ENCODE peak calls at places on chromosomes 6 and 20, in nine cellular contexts. One of them, this sample, is unnamed.

GRCh38 chr6:164276211-164276610 is 861.7 kb downstream of the QKI start:
- DNase-seq in astrocyte of the spinal cord: no peak
- DNase-seq in MM.1S: no peak
- DNase-seq in A549: no peak
- DNase-seq in tibial nerve: no peak
- DNase-seq in GM20000: no peak
- DNase-seq in nephron progenitor cell: no peak
- DNase-seq in mesothelial cell of epicardium: no peak
- DNase-seq in tibial artery: no peak
- DNase-seq in this sample: no peak

GRCh38 chr6:148616811-148617210 is 130.0 kb upstream of the UST start:
- DNase-seq in astrocyte of the spinal cord: no peak
- DNase-seq in MM.1S: no peak
- DNase-seq in A549: no peak
- DNase-seq in tibial nerve: no peak
- DNase-seq in GM20000: no peak
- DNase-seq in nephron progenitor cell: no peak
- DNase-seq in mesothelial cell of epicardium: no peak
- DNase-seq in tibial artery: no peak
- DNase-seq in this sample: no peak

GRCh38 chr6:112983741-112984221 is 636.7 kb downstream of the RFPL4B start:
- DNase-seq in astrocyte of the spinal cord: peak; percentile 10
- DNase-seq in MM.1S: no peak
- DNase-seq in A549: no peak
- DNase-seq in tibial nerve: no peak
- DNase-seq in GM20000: no peak
- DNase-seq in nephron progenitor cell: no peak
- DNase-seq in mesothelial cell of epicardium: no peak
- DNase-seq in tibial artery: no peak
- DNase-seq in this sample: no peak

GRCh38 chr6:109318328-109318876 is 63.9 kb downstream of the CD164 start:
- DNase-seq in astrocyte of the spinal cord: no peak
- DNase-seq in MM.1S: no peak
- DNase-seq in A549: no peak
- DNase-seq in tibial nerve: peak; percentile 43
- DNase-seq in GM20000: no peak
- DNase-seq in nephron progenitor cell: no peak
- DNase-seq in mesothelial cell of epicardium: no peak
- DNase-seq in tibial artery: no peak
- DNase-seq in this sample: no peak

GRCh38 chr6:144286503-144287393 is 1.6 kb downstream of the UTRN start:
- DNase-seq in astrocyte of the spinal cord: peak; percentile 86
- DNase-seq in MM.1S: no peak
- DNase-seq in A549: peak; percentile 63
- DNase-seq in tibial nerve: peak; percentile 16
- DNase-seq in GM20000: peak; percentile 17
- DNase-seq in nephron progenitor cell: peak; percentile 84
- DNase-seq in mesothelial cell of epicardium: peak; percentile 72
- DNase-seq in tibial artery: peak; percentile 62
- DNase-seq in this sample: peak; percentile 59

GRCh38 chr6:4464638-4465037 is 311.6 kb upstream of the CDYL start:
- DNase-seq in astrocyte of the spinal cord: no peak
- DNase-seq in MM.1S: no peak
- DNase-seq in A549: no peak
- DNase-seq in tibial nerve: no peak
- DNase-seq in GM20000: no peak
- DNase-seq in nephron progenitor cell: no peak
- DNase-seq in mesothelial cell of epicardium: no peak
- DNase-seq in tibial artery: no peak
- DNase-seq in this sample: no peak

GRCh38 chr6:132161283-132161682 is 210.1 kb upstream of the CCN2 start:
- DNase-seq in astrocyte of the spinal cord: peak; percentile 63
- DNase-seq in MM.1S: peak; percentile 30
- DNase-seq in A549: peak; percentile 1
- DNase-seq in tibial nerve: no peak
- DNase-seq in GM20000: peak; percentile 7
- DNase-seq in nephron progenitor cell: no peak
- DNase-seq in mesothelial cell of epicardium: no peak
- DNase-seq in tibial artery: no peak
- DNase-seq in this sample: no peak

GRCh38 chr6:116764557-116764960 is 960 bp downstream of the FAM162B start:
- DNase-seq in astrocyte of the spinal cord: no peak
- DNase-seq in MM.1S: no peak
- DNase-seq in A549: no peak
- DNase-seq in tibial nerve: no peak
- DNase-seq in GM20000: no peak
- DNase-seq in nephron progenitor cell: peak; percentile 38
- DNase-seq in mesothelial cell of epicardium: peak; percentile 39
- DNase-seq in tibial artery: no peak
- DNase-seq in this sample: no peak

GRCh38 chr6:43491750-43492661 is 14.6 kb downstream of the TJAP1 start:
- DNase-seq in astrocyte of the spinal cord: peak; percentile 77
- DNase-seq in MM.1S: no peak
- DNase-seq in A549: no peak
- DNase-seq in tibial nerve: peak; percentile 80
- DNase-seq in GM20000: no peak
- DNase-seq in nephron progenitor cell: no peak
- DNase-seq in mesothelial cell of epicardium: no peak
- DNase-seq in tibial artery: peak; percentile 83
- DNase-seq in this sample: no peak

GRCh38 chr6:154277578-154278128 is 79.0 kb downstream of the IPCEF1 start:
- DNase-seq in astrocyte of the spinal cord: no peak
- DNase-seq in MM.1S: no peak
- DNase-seq in A549: no peak
- DNase-seq in tibial nerve: no peak
- DNase-seq in GM20000: no peak
- DNase-seq in nephron progenitor cell: no peak
- DNase-seq in mesothelial cell of epicardium: no peak
- DNase-seq in tibial artery: no peak
- DNase-seq in this sample: no peak
- TF ChIP-seq CTCF in astrocyte of the spinal cord: no peak
- TF ChIP-seq CTCF in MM.1S: no peak
- TF ChIP-seq CTCF in A549: peak; percentile 9
- TF ChIP-seq CTCF in tibial nerve: no peak
- TF ChIP-seq CTCF in GM20000: no peak
- TF ChIP-seq CTCF in nephron progenitor cell: no peak
- TF ChIP-seq CTCF in mesothelial cell of epicardium: peak; percentile 17
- TF ChIP-seq CTCF in tibial artery: no peak
- TF ChIP-seq CTCF in this sample: no peak

GRCh38 chr20:25696384-25697131 is at the start of gene ZNF337:
- DNase-seq in astrocyte of the spinal cord: peak; percentile 96
- DNase-seq in MM.1S: peak; percentile 95
- DNase-seq in A549: peak; percentile 95
- DNase-seq in tibial nerve: peak; percentile 81
- DNase-seq in GM20000: peak; percentile 95
- DNase-seq in nephron progenitor cell: peak; percentile 97
- DNase-seq in mesothelial cell of epicardium: peak; percentile 96
- DNase-seq in tibial artery: peak; percentile 94
- DNase-seq in this sample: peak; percentile 42
- TF ChIP-seq CTCF in astrocyte of the spinal cord: peak; percentile 19
- TF ChIP-seq CTCF in MM.1S: peak; percentile 14
- TF ChIP-seq CTCF in A549: no peak
- TF ChIP-seq CTCF in tibial nerve: peak; percentile 10
- TF ChIP-seq CTCF in GM20000: no peak
- TF ChIP-seq CTCF in nephron progenitor cell: no peak
- TF ChIP-seq CTCF in mesothelial cell of epicardium: no peak
- TF ChIP-seq CTCF in tibial artery: peak; percentile 7
- TF ChIP-seq CTCF in this sample: peak; percentile 31

GRCh38 chr6:34792605-34793500 is 970 bp downstream of the BLTP3A start:
- DNase-seq in astrocyte of the spinal cord: peak; percentile 32
- DNase-seq in MM.1S: peak; percentile 46
- DNase-seq in A549: peak; percentile 32
- DNase-seq in tibial nerve: no peak
- DNase-seq in GM20000: peak; percentile 60
- DNase-seq in nephron progenitor cell: peak; percentile 23
- DNase-seq in mesothelial cell of epicardium: no peak
- DNase-seq in tibial artery: peak; percentile 56
- DNase-seq in this sample: no peak

GRCh38 chr6:34791164-34791841 is 580 bp upstream of the BLTP3A start:
- DNase-seq in astrocyte of the spinal cord: peak; percentile 25
- DNase-seq in MM.1S: peak; percentile 45
- DNase-seq in A549: peak; percentile 53
- DNase-seq in tibial nerve: no peak
- DNase-seq in GM20000: peak; percentile 78
- DNase-seq in nephron progenitor cell: peak; percentile 51
- DNase-seq in mesothelial cell of epicardium: peak; percentile 62
- DNase-seq in tibial artery: peak; percentile 38
- DNase-seq in this sample: no peak

GRCh38 chr6:34795836-34796425 is 4.0 kb downstream of the BLTP3A start:
- DNase-seq in astrocyte of the spinal cord: peak; percentile 25
- DNase-seq in MM.1S: no peak
- DNase-seq in A549: no peak
- DNase-seq in tibial nerve: no peak
- DNase-seq in GM20000: no peak
- DNase-seq in nephron progenitor cell: no peak
- DNase-seq in mesothelial cell of epicardium: no peak
- DNase-seq in tibial artery: no peak
- DNase-seq in this sample: no peak

GRCh38 chr6:34793877-34794276 is 2.0 kb downstream of the BLTP3A start:
- DNase-seq in astrocyte of the spinal cord: no peak
- DNase-seq in MM.1S: no peak
- DNase-seq in A549: no peak
- DNase-seq in tibial nerve: no peak
- DNase-seq in GM20000: no peak
- DNase-seq in nephron progenitor cell: no peak
- DNase-seq in mesothelial cell of epicardium: no peak
- DNase-seq in tibial artery: no peak
- DNase-seq in this sample: no peak

GRCh38 chr6:34791842-34792604 is at the start of gene BLTP3A:
- DNase-seq in astrocyte of the spinal cord: peak; percentile 45
- DNase-seq in MM.1S: peak; percentile 85
- DNase-seq in A549: peak; percentile 69
- DNase-seq in tibial nerve: peak; percentile 31
- DNase-seq in GM20000: peak; percentile 97
- DNase-seq in nephron progenitor cell: peak; percentile 85
- DNase-seq in mesothelial cell of epicardium: peak; percentile 82
- DNase-seq in tibial artery: peak; percentile 49
- DNase-seq in this sample: no peak
- TF ChIP-seq CTCF in astrocyte of the spinal cord: no peak
- TF ChIP-seq CTCF in MM.1S: no peak
- TF ChIP-seq CTCF in A549: no peak
- TF ChIP-seq CTCF in tibial nerve: no peak
- TF ChIP-seq CTCF in GM20000: peak; percentile 34
- TF ChIP-seq CTCF in nephron progenitor cell: no peak
- TF ChIP-seq CTCF in mesothelial cell of epicardium: no peak
- TF ChIP-seq CTCF in tibial artery: no peak
- TF ChIP-seq CTCF in this sample: no peak

GRCh38 chr20:3846740-3847418 is at the start of gene MAVS:
- DNase-seq in astrocyte of the spinal cord: peak; percentile 70
- DNase-seq in MM.1S: peak; percentile 87
- DNase-seq in A549: peak; percentile 91
- DNase-seq in tibial nerve: peak; percentile 81
- DNase-seq in GM20000: peak; percentile 95
- DNase-seq in nephron progenitor cell: peak; percentile 94
- DNase-seq in mesothelial cell of epicardium: peak; percentile 91
- DNase-seq in tibial artery: peak; percentile 86
- DNase-seq in this sample: no peak

GRCh38 chr20:3842332-3842930 is 4.2 kb upstream of the MAVS start:
- DNase-seq in astrocyte of the spinal cord: no peak
- DNase-seq in MM.1S: no peak
- DNase-seq in A549: no peak
- DNase-seq in tibial nerve: no peak
- DNase-seq in GM20000: no peak
- DNase-seq in nephron progenitor cell: no peak
- DNase-seq in mesothelial cell of epicardium: no peak
- DNase-seq in tibial artery: no peak
- DNase-seq in this sample: no peak

GRCh38 chr20:3847419-3847940 is 846 bp downstream of the MAVS start:
- DNase-seq in astrocyte of the spinal cord: no peak
- DNase-seq in MM.1S: no peak
- DNase-seq in A549: no peak
- DNase-seq in tibial nerve: no peak
- DNase-seq in GM20000: no peak
- DNase-seq in nephron progenitor cell: no peak
- DNase-seq in mesothelial cell of epicardium: no peak
- DNase-seq in tibial artery: no peak
- DNase-seq in this sample: no peak

GRCh38 chr20:3846378-3846739 is 275 bp upstream of the MAVS start:
- DNase-seq in astrocyte of the spinal cord: no peak
- DNase-seq in MM.1S: no peak
- DNase-seq in A549: no peak
- DNase-seq in tibial nerve: no peak
- DNase-seq in GM20000: no peak
- DNase-seq in nephron progenitor cell: no peak
- DNase-seq in mesothelial cell of epicardium: no peak
- DNase-seq in tibial artery: no peak
- DNase-seq in this sample: no peak

DNA sequence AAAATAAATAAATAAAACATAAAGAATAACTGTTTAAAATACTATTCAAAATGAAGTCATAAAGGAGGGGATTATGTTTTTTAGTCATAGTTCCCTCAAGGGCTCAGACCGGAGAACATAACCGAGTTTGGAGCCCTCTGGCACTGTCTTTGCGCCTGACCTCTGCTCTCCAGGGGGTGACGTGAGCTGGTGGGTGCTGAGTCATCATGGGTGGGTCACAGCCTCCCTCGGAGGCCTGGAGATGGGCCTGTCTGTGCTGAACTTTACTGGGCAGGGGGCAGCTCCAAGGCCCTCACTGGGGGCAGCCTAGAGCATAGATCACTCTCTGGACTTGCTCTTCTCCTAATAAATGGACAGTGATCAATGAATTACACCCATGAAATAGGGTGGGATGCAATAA is 3.1 kb upstream of the MAVS start:
- DNase-seq in astrocyte of the spinal cord: peak; percentile 53
- DNase-seq in MM.1S: no peak
- DNase-seq in A549: peak; percentile 87
- DNase-seq in tibial nerve: no peak
- DNase-seq in GM20000: no peak
- DNase-seq in nephron progenitor cell: no peak
- DNase-seq in mesothelial cell of epicardium: no peak
- DNase-seq in tibial artery: no peak
- DNase-seq in this sample: no peak
- TF ChIP-seq CTCF in astrocyte of the spinal cord: no peak
- TF ChIP-seq CTCF in MM.1S: no peak
- TF ChIP-seq CTCF in A549: no peak
- TF ChIP-seq CTCF in tibial nerve: no peak
- TF ChIP-seq CTCF in GM20000: no peak
- TF ChIP-seq CTCF in nephron progenitor cell: no peak
- TF ChIP-seq CTCF in mesothelial cell of epicardium: no peak
- TF ChIP-seq CTCF in tibial artery: no peak
- TF ChIP-seq CTCF in this sample: no peak

GRCh38 chr6:35972471-35972985 is 51.6 kb upstream of the SRPK1 start:
- DNase-seq in astrocyte of the spinal cord: no peak
- DNase-seq in MM.1S: no peak
- DNase-seq in A549: no peak
- DNase-seq in tibial nerve: no peak
- DNase-seq in GM20000: no peak
- DNase-seq in nephron progenitor cell: peak; percentile 35
- DNase-seq in mesothelial cell of epicardium: no peak
- DNase-seq in tibial artery: no peak
- DNase-seq in this sample: no peak
- TF ChIP-seq CTCF in astrocyte of the spinal cord: no peak
- TF ChIP-seq CTCF in MM.1S: no peak
- TF ChIP-seq CTCF in A549: no peak
- TF ChIP-seq CTCF in tibial nerve: no peak
- TF ChIP-seq CTCF in GM20000: no peak
- TF ChIP-seq CTCF in nephron progenitor cell: peak; percentile 12
- TF ChIP-seq CTCF in mesothelial cell of epicardium: no peak
- TF ChIP-seq CTCF in tibial artery: no peak
- TF ChIP-seq CTCF in this sample: no peak